ENCODE peak calls at places on chromosome 1, in ten cellular contexts. G is tibial nerve, B is heart right ventricle, X is BE2C, V is HFF-Myc, P is cardiac fibroblast, J is astrocyte, O is thyroid gland, S is GM23338, F is lower lobe of right lung. E is an unnamed sample.

GRCh38 chr1:215474940-215475339 is 92.2 kb upstream of the KCTD3 start:
- DNase-seq in G (no peak), B (no peak), X (no peak), V (no peak), P (no peak), J (peak), O (no peak), S (no peak), F (no peak), E (no peak)

GRCh38 chr1:3536796-3537195 is 74.5 kb downstream of the MEGF6 start:
- DNase-seq in G (no peak), B (no peak), X (no peak), V (no peak), P (no peak), J (no peak), O (no peak), S (no peak), F (no peak), E (no peak)

GRCh38 chr1:43968348-43968948 is 1.4 kb upstream of the DPH2 start:
- DNase-seq in G (no peak), B (no peak), X (no peak), V (no peak), P (peak), J (no peak), O (no peak), S (peak), F (no peak), E (peak)

GRCh38 chr1:19179597-19180271 is 30.3 kb downstream of the UBR4 start:
- DNase-seq in G (no peak), B (no peak), X (peak), V (no peak), P (peak), J (peak), O (peak), S (peak), F (no peak), E (peak)

GRCh38 chr1:39398278-39399010 is 93.0 kb upstream of the BMP8A start:
- DNase-seq in G (peak), B (peak), X (no peak), V (peak), P (peak), J (peak), O (peak), S (peak), F (peak), E (peak)

GRCh38 chr1:48676376-48676775 is 100.3 kb downstream of the BEND5 start:
- DNase-seq in G (no peak), B (no peak), X (no peak), V (no peak), P (no peak), J (no peak), O (no peak), S (no peak), F (no peak), E (peak)

GRCh38 chr1:79899914-79900313 is 893.4 kb upstream of the ADGRL4 start:
- DNase-seq in G (no peak), B (no peak), X (no peak), V (peak), P (peak), J (peak), O (no peak), S (no peak), F (no peak), E (peak)

GRCh38 chr1:200342511-200343400 is 67.1 kb downstream of the ZNF281 start:
- DNase-seq in G (no peak), B (no peak), X (no peak), V (no peak), P (peak), J (peak), O (no peak), S (no peak), F (no peak), E (peak)

GRCh38 chr1:5891736-5892135 is 100.5 kb downstream of the NPHP4 start:
- DNase-seq in G (no peak), B (no peak), X (no peak), V (no peak), P (peak), J (peak), O (no peak), S (no peak), F (peak), E (no peak)

GRCh38 chr1:14983277-14983676 is 170.3 kb upstream of the TMEM51 start:
- DNase-seq in G (no peak), B (no peak), X (no peak), V (no peak), P (no peak), J (no peak), O (no peak), S (peak), F (no peak), E (no peak)

GRCh38 chr1:95532335-95532734 is 298.3 kb downstream of the RWDD3 start:
- DNase-seq in G (no peak), B (no peak), X (no peak), V (no peak), P (no peak), J (no peak), O (no peak), S (peak), F (no peak), E (no peak)

GRCh38 chr1:228353601-228354371 is 52.8 kb downstream of the TRIM11 start:
- DNase-seq in G (no peak), B (no peak), X (no peak), V (no peak), P (no peak), J (no peak), O (no peak), S (no peak), F (no peak), E (peak)

GRCh38 chr1:9770276-9770675 is 53.5 kb downstream of the CLSTN1 start:
- DNase-seq in G (no peak), B (no peak), X (no peak), V (no peak), P (no peak), J (no peak), O (no peak), S (no peak), F (no peak), E (no peak)

GRCh38 chr1:147647796-147648633 is 22.3 kb downstream of the ACP6 start:
- DNase-seq in G (no peak), B (no peak), X (no peak), V (no peak), P (no peak), J (no peak), O (no peak), S (no peak), F (no peak), E (no peak)

GRCh38 chr1:210499956-210500355 is 171.3 kb downstream of the HHAT start:
- DNase-seq in G (no peak), B (no peak), X (no peak), V (no peak), P (no peak), J (no peak), O (no peak), S (no peak), F (no peak), E (no peak)

DNA sequence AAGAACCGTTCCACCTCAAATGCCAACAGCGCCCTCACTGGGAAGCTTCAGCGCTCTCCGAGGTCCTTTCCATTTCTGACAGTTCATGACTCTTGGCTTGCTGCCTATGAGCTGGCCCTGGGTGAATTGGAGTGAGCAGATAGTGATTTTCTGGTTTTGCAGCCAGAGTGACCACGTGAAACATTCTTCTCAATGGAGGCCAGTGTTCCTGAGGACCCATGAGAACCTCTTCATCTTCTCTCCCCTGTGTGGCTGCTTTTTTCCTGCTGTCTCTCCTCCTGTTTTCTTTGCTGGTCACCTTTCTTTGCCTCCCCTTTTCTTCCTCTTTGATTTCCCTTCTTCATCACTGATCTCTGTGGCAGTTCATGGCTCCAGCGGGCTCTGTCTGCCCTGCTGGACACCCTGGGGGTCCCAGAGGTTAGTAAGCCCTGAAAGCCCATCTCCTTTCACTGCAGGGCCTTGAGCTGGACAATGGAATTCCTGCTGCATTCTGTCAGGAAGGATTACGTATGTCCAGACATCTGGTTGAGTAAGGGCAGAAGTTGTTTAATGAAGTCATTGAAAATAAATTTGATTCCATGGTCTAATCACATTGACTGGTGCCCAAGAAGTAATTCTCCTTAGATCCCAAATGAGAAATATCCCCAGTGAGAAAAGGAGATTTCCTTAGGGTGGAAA is 29.9 kb downstream of the VASH2 start:
- DNase-seq in G (no peak), B (peak), X (no peak), V (no peak), P (peak), J (peak), O (peak), S (peak), F (no peak), E (no peak)
- TF ChIP-seq CTCF in G (no peak), B (no peak), X (no peak), V (no peak), P (peak), J (no peak), O (no peak), S (peak), F (no peak), E (no peak)

DNA sequence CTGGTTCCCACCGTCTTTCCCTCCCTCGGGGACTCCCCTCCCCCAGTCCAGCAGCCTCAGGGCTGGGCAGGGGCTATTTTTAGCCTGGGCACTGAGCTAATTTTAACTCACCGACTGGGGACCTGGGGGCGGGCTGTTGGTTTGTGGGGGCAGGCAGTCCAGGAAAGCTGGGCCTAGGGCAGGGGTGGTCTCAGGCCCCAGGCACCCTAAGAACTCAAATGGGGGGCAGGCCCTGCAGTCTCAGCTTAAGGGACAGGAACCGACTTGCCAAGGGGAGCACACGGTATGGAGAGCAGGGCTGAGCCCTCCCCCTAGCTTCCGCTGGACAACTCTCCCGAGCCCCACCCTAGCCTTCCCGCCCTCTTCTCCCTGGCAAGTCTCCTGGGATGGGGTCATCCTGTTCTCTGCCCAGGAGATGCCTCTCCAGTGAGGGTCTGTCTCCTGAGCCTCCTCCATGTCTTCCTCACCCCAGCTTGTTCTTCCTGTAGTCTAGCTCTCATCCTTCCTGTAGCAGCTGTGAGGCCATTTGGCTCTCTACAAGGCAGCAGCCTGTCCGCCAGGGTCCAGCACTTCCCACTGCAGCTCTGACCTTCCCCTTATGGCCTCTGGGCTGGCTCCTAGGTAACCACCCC is 10.1 kb downstream of the MEF2D start:
- DNase-seq in G (no peak), B (peak), X (no peak), V (no peak), P (no peak), J (no peak), O (peak), S (peak), F (no peak), E (peak)
- H3K4me3 ChIP-seq in G (peak), B (peak), X (no peak), V (peak), P (no peak), J (peak), O (no peak), S (peak), F (peak), E (no peak)

GRCh38 chr1:170354679-170355078 is 177.3 kb upstream of the GORAB start:
- DNase-seq in G (no peak), B (no peak), X (no peak), V (no peak), P (no peak), J (no peak), O (no peak), S (no peak), F (no peak), E (no peak)

GRCh38 chr1:170357750-170358149 is 174.2 kb upstream of the GORAB start:
- DNase-seq in G (no peak), B (no peak), X (no peak), V (no peak), P (no peak), J (no peak), O (no peak), S (no peak), F (no peak), E (no peak)

GRCh38 chr1:170356585-170356984 is 175.4 kb upstream of the GORAB start:
- DNase-seq in G (no peak), B (no peak), X (no peak), V (no peak), P (no peak), J (no peak), O (no peak), S (no peak), F (no peak), E (no peak)

GRCh38 chr1:170354216-170354615 is 177.8 kb upstream of the GORAB start:
- DNase-seq in G (no peak), B (no peak), X (no peak), V (no peak), P (no peak), J (no peak), O (no peak), S (no peak), F (no peak), E (no peak)

GRCh38 chr1:170355267-170355801 is 176.6 kb upstream of the GORAB start:
- DNase-seq in G (no peak), B (no peak), X (no peak), V (no peak), P (no peak), J (no peak), O (no peak), S (no peak), F (no peak), E (no peak)
- TF ChIP-seq CTCF in G (no peak), B (no peak), X (no peak), V (no peak), P (no peak), J (no peak), O (no peak), S (no peak), F (no peak), E (no peak)

GRCh38 chr1:51514733-51515132 is 4.3 kb downstream of the EPS15 start:
- DNase-seq in G (no peak), B (no peak), X (no peak), V (no peak), P (no peak), J (no peak), O (no peak), S (no peak), F (no peak), E (no peak)
- H3K4me3 ChIP-seq in G (no peak), B (peak), X (no peak), V (no peak), P (peak), J (no peak), O (no peak), S (no peak), F (peak), E (no peak)

GRCh38 chr1:182599339-182599738 is 4.8 kb downstream of the RGS16 start:
- DNase-seq in G (no peak), B (no peak), X (peak), V (no peak), P (no peak), J (no peak), O (no peak), S (peak), F (no peak), E (no peak)
- TF ChIP-seq CTCF in G (no peak), B (peak), X (peak), V (peak), P (peak), J (no peak), O (peak), S (peak), F (peak), E (peak)

E was measured in epithelial cell of esophagus.